ENCODE peak calls at places on chromosome 18, in ten cellular contexts. One of them, this sample, is unnamed.

GRCh38 chr18:57542801-57543427 is 43.6 kb downstream of the FECH start:
- DNase-seq in heart left ventricle: no peak
- DNase-seq in kidney: no peak
- DNase-seq in HFF-Myc: peak
- DNase-seq in mucosa of descending colon: no peak
- DNase-seq in Peyer's patch: no peak
- DNase-seq in HepG2: no peak
- DNase-seq in Calu3: no peak
- DNase-seq in neural progenitor cell: no peak
- DNase-seq in B cell: no peak
- DNase-seq in this sample: peak

GRCh38 chr18:37489011-37489410 is 76.6 kb downstream of the CELF4 start:
- DNase-seq in Calu3: no peak
- DNase-seq in mucosa of descending colon: no peak
- DNase-seq in HFF-Myc: no peak
- DNase-seq in kidney: no peak
- DNase-seq in B cell: no peak
- DNase-seq in Peyer's patch: no peak
- DNase-seq in HepG2: no peak
- DNase-seq in neural progenitor cell: no peak
- DNase-seq in heart left ventricle: no peak
- DNase-seq in this sample: no peak

GRCh38 chr18:57125627-57126026 is 21.3 kb upstream of the BOD1L2 start:
- DNase-seq in B cell: no peak
- DNase-seq in heart left ventricle: no peak
- DNase-seq in HepG2: no peak
- DNase-seq in neural progenitor cell: no peak
- DNase-seq in mucosa of descending colon: no peak
- DNase-seq in Calu3: no peak
- DNase-seq in HFF-Myc: no peak
- DNase-seq in kidney: no peak
- DNase-seq in Peyer's patch: no peak
- DNase-seq in this sample: no peak

GRCh38 chr18:12304351-12305210 is 3.5 kb upstream of the TUBB6 start:
- DNase-seq in kidney: no peak
- DNase-seq in heart left ventricle: no peak
- DNase-seq in Calu3: no peak
- DNase-seq in HFF-Myc: no peak
- DNase-seq in HepG2: no peak
- DNase-seq in B cell: no peak
- DNase-seq in neural progenitor cell: no peak
- DNase-seq in mucosa of descending colon: no peak
- DNase-seq in Peyer's patch: no peak
- DNase-seq in this sample: no peak

GRCh38 chr18:55544028-55544427 is 44.0 kb downstream of the TCF4 start:
- DNase-seq in HepG2: no peak
- DNase-seq in mucosa of descending colon: no peak
- DNase-seq in B cell: no peak
- DNase-seq in heart left ventricle: no peak
- DNase-seq in HFF-Myc: no peak
- DNase-seq in kidney: no peak
- DNase-seq in Calu3: no peak
- DNase-seq in Peyer's patch: no peak
- DNase-seq in neural progenitor cell: no peak
- DNase-seq in this sample: no peak

GRCh38 chr18:12630136-12630535 is 27.8 kb downstream of the SPIRE1 start:
- DNase-seq in mucosa of descending colon: no peak
- DNase-seq in HFF-Myc: no peak
- DNase-seq in Calu3: no peak
- DNase-seq in Peyer's patch: no peak
- DNase-seq in kidney: no peak
- DNase-seq in HepG2: no peak
- DNase-seq in heart left ventricle: no peak
- DNase-seq in neural progenitor cell: no peak
- DNase-seq in B cell: no peak
- DNase-seq in this sample: no peak

GRCh38 chr18:46867471-46868170 is 49.7 kb downstream of the PIAS2 start:
- DNase-seq in heart left ventricle: no peak
- DNase-seq in HFF-Myc: no peak
- DNase-seq in HepG2: no peak
- DNase-seq in kidney: no peak
- DNase-seq in B cell: no peak
- DNase-seq in mucosa of descending colon: no peak
- DNase-seq in neural progenitor cell: no peak
- DNase-seq in Peyer's patch: no peak
- DNase-seq in Calu3: no peak
- DNase-seq in this sample: no peak

GRCh38 chr18:44324361-44324760 is 356.3 kb upstream of the SETBP1 start:
- DNase-seq in HepG2: no peak
- DNase-seq in Peyer's patch: no peak
- DNase-seq in heart left ventricle: no peak
- DNase-seq in mucosa of descending colon: no peak
- DNase-seq in kidney: no peak
- DNase-seq in neural progenitor cell: no peak
- DNase-seq in Calu3: no peak
- DNase-seq in B cell: no peak
- DNase-seq in HFF-Myc: no peak
- DNase-seq in this sample: no peak

GRCh38 chr18:45254683-45255082 is 360.6 kb upstream of the SLC14A2 start:
- DNase-seq in HFF-Myc: peak
- DNase-seq in kidney: peak
- DNase-seq in neural progenitor cell: no peak
- DNase-seq in heart left ventricle: peak
- DNase-seq in Calu3: no peak
- DNase-seq in Peyer's patch: no peak
- DNase-seq in B cell: no peak
- DNase-seq in mucosa of descending colon: no peak
- DNase-seq in HepG2: no peak
- DNase-seq in this sample: no peak

GRCh38 chr18:7221424-7222155 is 9.3 kb upstream of the LRRC30 start:
- DNase-seq in kidney: no peak
- DNase-seq in Peyer's patch: no peak
- DNase-seq in mucosa of descending colon: no peak
- DNase-seq in HepG2: peak
- DNase-seq in HFF-Myc: peak
- DNase-seq in neural progenitor cell: peak
- DNase-seq in Calu3: peak
- DNase-seq in B cell: no peak
- DNase-seq in heart left ventricle: no peak
- DNase-seq in this sample: peak

GRCh38 chr18:2908946-2909335 is 62.1 kb downstream of the EMILIN2 start:
- DNase-seq in HFF-Myc: no peak
- DNase-seq in B cell: no peak
- DNase-seq in HepG2: no peak
- DNase-seq in neural progenitor cell: no peak
- DNase-seq in kidney: no peak
- DNase-seq in Calu3: no peak
- DNase-seq in heart left ventricle: no peak
- DNase-seq in Peyer's patch: no peak
- DNase-seq in mucosa of descending colon: no peak
- DNase-seq in this sample: no peak

GRCh38 chr18:70295192-70295522 is 6.3 kb downstream of the SOCS6 start:
- DNase-seq in kidney: no peak
- DNase-seq in Calu3: no peak
- DNase-seq in HepG2: no peak
- DNase-seq in heart left ventricle: no peak
- DNase-seq in Peyer's patch: no peak
- DNase-seq in neural progenitor cell: no peak
- DNase-seq in mucosa of descending colon: no peak
- DNase-seq in B cell: no peak
- DNase-seq in HFF-Myc: no peak
- DNase-seq in this sample: no peak

GRCh38 chr18:67692811-67693210 is 176.3 kb upstream of the DSEL start:
- DNase-seq in HepG2: no peak
- DNase-seq in Calu3: no peak
- DNase-seq in Peyer's patch: no peak
- DNase-seq in B cell: no peak
- DNase-seq in HFF-Myc: no peak
- DNase-seq in neural progenitor cell: no peak
- DNase-seq in heart left ventricle: no peak
- DNase-seq in kidney: no peak
- DNase-seq in mucosa of descending colon: no peak
- DNase-seq in this sample: no peak

GRCh38 chr18:21074336-21075323 is 37.0 kb downstream of the ROCK1 start:
- DNase-seq in heart left ventricle: no peak
- DNase-seq in HFF-Myc: no peak
- DNase-seq in neural progenitor cell: peak
- DNase-seq in Calu3: peak
- DNase-seq in Peyer's patch: no peak
- DNase-seq in B cell: no peak
- DNase-seq in HepG2: no peak
- DNase-seq in kidney: no peak
- DNase-seq in mucosa of descending colon: no peak
- DNase-seq in this sample: no peak

GRCh38 chr18:62398291-62398690 is 73.2 kb downstream of the TNFRSF11A start:
- DNase-seq in HFF-Myc: no peak
- DNase-seq in B cell: no peak
- DNase-seq in Calu3: no peak
- DNase-seq in HepG2: no peak
- DNase-seq in Peyer's patch: no peak
- DNase-seq in kidney: no peak
- DNase-seq in mucosa of descending colon: no peak
- DNase-seq in heart left ventricle: no peak
- DNase-seq in neural progenitor cell: no peak
- DNase-seq in this sample: no peak

GRCh38 chr18:62400916-62401315 is 75.8 kb downstream of the TNFRSF11A start:
- DNase-seq in kidney: no peak
- DNase-seq in heart left ventricle: no peak
- DNase-seq in neural progenitor cell: no peak
- DNase-seq in B cell: no peak
- DNase-seq in HFF-Myc: no peak
- DNase-seq in Calu3: no peak
- DNase-seq in Peyer's patch: no peak
- DNase-seq in mucosa of descending colon: no peak
- DNase-seq in HepG2: no peak
- DNase-seq in this sample: no peak

GRCh38 chr18:62402342-62402948 is 77.3 kb downstream of the TNFRSF11A start:
- DNase-seq in heart left ventricle: no peak
- DNase-seq in kidney: no peak
- DNase-seq in Calu3: no peak
- DNase-seq in HFF-Myc: no peak
- DNase-seq in B cell: no peak
- DNase-seq in HepG2: peak
- DNase-seq in mucosa of descending colon: no peak
- DNase-seq in Peyer's patch: no peak
- DNase-seq in neural progenitor cell: no peak
- DNase-seq in this sample: no peak

GRCh38 chr18:62399306-62399705 is 74.2 kb downstream of the TNFRSF11A start:
- DNase-seq in Calu3: no peak
- DNase-seq in HepG2: no peak
- DNase-seq in kidney: no peak
- DNase-seq in B cell: no peak
- DNase-seq in neural progenitor cell: no peak
- DNase-seq in HFF-Myc: no peak
- DNase-seq in heart left ventricle: no peak
- DNase-seq in mucosa of descending colon: no peak
- DNase-seq in Peyer's patch: no peak
- DNase-seq in this sample: no peak

GRCh38 chr18:62399781-62400308 is 74.7 kb downstream of the TNFRSF11A start:
- DNase-seq in Peyer's patch: no peak
- DNase-seq in HepG2: peak
- DNase-seq in mucosa of descending colon: no peak
- DNase-seq in neural progenitor cell: peak
- DNase-seq in Calu3: peak
- DNase-seq in HFF-Myc: no peak
- DNase-seq in kidney: no peak
- DNase-seq in B cell: no peak
- DNase-seq in heart left ventricle: no peak
- DNase-seq in this sample: no peak
- TF ChIP-seq CTCF in Peyer's patch: no peak
- TF ChIP-seq CTCF in HepG2: peak
- TF ChIP-seq CTCF in mucosa of descending colon: no peak
- TF ChIP-seq CTCF in neural progenitor cell: peak
- TF ChIP-seq CTCF in Calu3: peak
- TF ChIP-seq CTCF in HFF-Myc: peak
- TF ChIP-seq CTCF in kidney: no peak
- TF ChIP-seq CTCF in B cell: no peak
- TF ChIP-seq CTCF in heart left ventricle: no peak
- TF ChIP-seq CTCF in this sample: peak

GRCh38 chr18:36188912-36189311 is 1.6 kb downstream of the MOCOS start:
- DNase-seq in kidney: no peak
- DNase-seq in neural progenitor cell: peak
- DNase-seq in HepG2: no peak
- DNase-seq in HFF-Myc: no peak
- DNase-seq in B cell: no peak
- DNase-seq in heart left ventricle: no peak
- DNase-seq in Peyer's patch: no peak
- DNase-seq in Calu3: peak
- DNase-seq in mucosa of descending colon: no peak
- DNase-seq in this sample: no peak
- TF ChIP-seq CTCF in kidney: no peak
- TF ChIP-seq CTCF in neural progenitor cell: no peak
- TF ChIP-seq CTCF in HepG2: peak
- TF ChIP-seq CTCF in HFF-Myc: no peak
- TF ChIP-seq CTCF in B cell: no peak
- TF ChIP-seq CTCF in heart left ventricle: no peak
- TF ChIP-seq CTCF in Peyer's patch: no peak
- TF ChIP-seq CTCF in Calu3: no peak
- TF ChIP-seq CTCF in mucosa of descending colon: no peak
- TF ChIP-seq CTCF in this sample: no peak

DNA sequence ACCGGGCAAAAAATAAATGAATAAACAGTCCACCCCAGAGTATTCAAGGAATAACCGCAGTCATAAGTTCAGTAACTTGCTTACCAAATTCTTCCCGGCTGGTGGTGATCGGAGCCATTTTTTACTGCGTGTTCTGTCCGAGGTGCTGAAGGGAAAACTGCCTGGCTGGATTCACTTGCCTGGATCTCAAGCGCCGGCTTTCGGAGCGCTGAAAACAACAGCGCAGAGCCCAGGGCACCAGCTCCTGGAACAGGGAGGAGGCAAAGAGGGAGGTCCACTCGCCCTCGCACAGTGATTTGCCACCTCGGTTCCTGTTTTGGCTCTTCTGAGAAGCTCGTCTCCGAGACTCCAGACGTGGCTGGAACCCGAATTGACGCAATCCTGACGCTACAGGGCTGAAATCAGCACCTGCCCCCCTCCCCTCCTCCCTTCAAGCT is at the start of gene SYT4:
- DNase-seq in kidney: peak
- DNase-seq in heart left ventricle: peak
- DNase-seq in Calu3: peak
- DNase-seq in HFF-Myc: no peak
- DNase-seq in B cell: no peak
- DNase-seq in neural progenitor cell: peak
- DNase-seq in mucosa of descending colon: peak
- DNase-seq in Peyer's patch: no peak
- DNase-seq in HepG2: peak
- DNase-seq in this sample: peak
- TF ChIP-seq CTCF in kidney: peak
- TF ChIP-seq CTCF in heart left ventricle: no peak
- TF ChIP-seq CTCF in Calu3: no peak
- TF ChIP-seq CTCF in HFF-Myc: no peak
- TF ChIP-seq CTCF in B cell: no peak
- TF ChIP-seq CTCF in neural progenitor cell: no peak
- TF ChIP-seq CTCF in mucosa of descending colon: no peak
- TF ChIP-seq CTCF in Peyer's patch: no peak
- TF ChIP-seq CTCF in HepG2: no peak
- TF ChIP-seq CTCF in this sample: no peak

DNA sequence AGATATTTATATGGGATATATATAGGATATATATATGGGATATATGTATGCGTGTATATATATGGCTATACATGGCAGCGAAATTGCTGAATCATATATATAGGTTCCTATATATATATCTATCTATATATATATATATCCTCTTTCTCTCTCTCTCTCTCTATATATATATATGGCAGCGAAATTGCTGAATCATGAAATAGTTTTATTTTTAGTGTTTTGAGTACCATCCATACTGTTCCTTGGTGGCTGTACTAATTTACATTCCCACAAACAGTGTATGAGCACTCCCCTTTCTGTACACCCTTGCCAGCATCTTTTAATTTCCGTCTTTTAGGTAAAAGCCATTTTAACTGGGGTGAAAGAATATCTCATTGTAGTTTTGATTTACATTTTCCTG is 397.6 kb upstream of the LINC00305 start:
- DNase-seq in neural progenitor cell: no peak
- DNase-seq in kidney: no peak
- DNase-seq in HFF-Myc: no peak
- DNase-seq in Calu3: no peak
- DNase-seq in heart left ventricle: no peak
- DNase-seq in Peyer's patch: no peak
- DNase-seq in HepG2: no peak
- DNase-seq in mucosa of descending colon: no peak
- DNase-seq in B cell: no peak
- DNase-seq in this sample: no peak
- TF ChIP-seq CTCF in neural progenitor cell: no peak
- TF ChIP-seq CTCF in kidney: no peak
- TF ChIP-seq CTCF in HFF-Myc: no peak
- TF ChIP-seq CTCF in Calu3: no peak
- TF ChIP-seq CTCF in heart left ventricle: no peak
- TF ChIP-seq CTCF in Peyer's patch: no peak
- TF ChIP-seq CTCF in HepG2: no peak
- TF ChIP-seq CTCF in mucosa of descending colon: no peak
- TF ChIP-seq CTCF in B cell: no peak
- TF ChIP-seq CTCF in this sample: no peak

This sample was measured in nephron progenitor cell.